ENCODE peak calls at places on chromosomes 11 and 22, in eight cellular contexts. One of them, this sample, is unnamed.
A peak's percentile ranks its signal among the peaks of the same experiment; 100 is the strongest.

GRCh38 chr11:120682026-120682649 is 170.6 kb downstream of the GRIK4 start:
- DNase-seq in neural progenitor cell: peak; percentile 30
- DNase-seq in GM23338: peak; percentile 69
- DNase-seq in mesendoderm: peak; percentile 69
- DNase-seq in endothelial cell of umbilical vein: no peak
- DNase-seq in fibroblast of lung: no peak
- DNase-seq in IMR-90: no peak
- DNase-seq in HCT116: no peak
- DNase-seq in this sample: peak; percentile 79

GRCh38 chr11:108522318-108522717 is 24.1 kb upstream of the POGLUT3 start:
- DNase-seq in neural progenitor cell: no peak
- DNase-seq in GM23338: no peak
- DNase-seq in mesendoderm: no peak
- DNase-seq in endothelial cell of umbilical vein: no peak
- DNase-seq in fibroblast of lung: no peak
- DNase-seq in IMR-90: no peak
- DNase-seq in HCT116: no peak
- DNase-seq in this sample: no peak

GRCh38 chr22:44133901-44134511 is 46.7 kb upstream of the PARVG start:
- DNase-seq in neural progenitor cell: no peak
- DNase-seq in GM23338: no peak
- DNase-seq in mesendoderm: no peak
- DNase-seq in endothelial cell of umbilical vein: peak; percentile 21
- DNase-seq in fibroblast of lung: peak; percentile 96
- DNase-seq in IMR-90: no peak
- DNase-seq in HCT116: no peak
- DNase-seq in this sample: peak; percentile 96

GRCh38 chr11:124402326-124402922 is 3.6 kb upstream of the OR8B3 start:
- DNase-seq in neural progenitor cell: peak; percentile 62
- DNase-seq in GM23338: peak; percentile 84
- DNase-seq in mesendoderm: peak; percentile 85
- DNase-seq in endothelial cell of umbilical vein: peak; percentile 67
- DNase-seq in fibroblast of lung: peak; percentile 77
- DNase-seq in IMR-90: peak; percentile 86
- DNase-seq in HCT116: peak; percentile 60
- DNase-seq in this sample: peak; percentile 88

GRCh38 chr11:70519117-70519516 is 120.8 kb downstream of the CTTN start:
- DNase-seq in neural progenitor cell: no peak
- DNase-seq in GM23338: no peak
- DNase-seq in mesendoderm: no peak
- DNase-seq in endothelial cell of umbilical vein: no peak
- DNase-seq in fibroblast of lung: peak; percentile 17
- DNase-seq in IMR-90: no peak
- DNase-seq in HCT116: peak; percentile 27
- DNase-seq in this sample: peak; percentile 56

GRCh38 chr22:23071163-23072034 is 1.1 kb downstream of the GNAZ start:
- DNase-seq in neural progenitor cell: no peak
- DNase-seq in GM23338: no peak
- DNase-seq in mesendoderm: no peak
- DNase-seq in endothelial cell of umbilical vein: no peak
- DNase-seq in fibroblast of lung: no peak
- DNase-seq in IMR-90: no peak
- DNase-seq in HCT116: no peak
- DNase-seq in this sample: peak; percentile 58

GRCh38 chr11:69537855-69538640 is 56.6 kb downstream of the LINC01488 start:
- DNase-seq in neural progenitor cell: no peak
- DNase-seq in GM23338: no peak
- DNase-seq in mesendoderm: no peak
- DNase-seq in endothelial cell of umbilical vein: no peak
- DNase-seq in fibroblast of lung: no peak
- DNase-seq in IMR-90: no peak
- DNase-seq in HCT116: no peak
- DNase-seq in this sample: peak; percentile 67

GRCh38 chr11:93133710-93134109 is 64.1 kb downstream of the SLC36A4 start:
- DNase-seq in neural progenitor cell: no peak
- DNase-seq in GM23338: no peak
- DNase-seq in mesendoderm: no peak
- DNase-seq in endothelial cell of umbilical vein: no peak
- DNase-seq in fibroblast of lung: peak; percentile 71
- DNase-seq in IMR-90: peak; percentile 82
- DNase-seq in HCT116: no peak
- DNase-seq in this sample: no peak

GRCh38 chr11:44368886-44369285 is 58.9 kb upstream of the ALX4 start:
- DNase-seq in neural progenitor cell: no peak
- DNase-seq in GM23338: no peak
- DNase-seq in mesendoderm: no peak
- DNase-seq in endothelial cell of umbilical vein: no peak
- DNase-seq in fibroblast of lung: no peak
- DNase-seq in IMR-90: no peak
- DNase-seq in HCT116: no peak
- DNase-seq in this sample: no peak

GRCh38 chr11:120123946-120124345 is 14.0 kb downstream of the TRIM29 start:
- DNase-seq in neural progenitor cell: no peak
- DNase-seq in GM23338: no peak
- DNase-seq in mesendoderm: no peak
- DNase-seq in endothelial cell of umbilical vein: no peak
- DNase-seq in fibroblast of lung: no peak
- DNase-seq in IMR-90: no peak
- DNase-seq in HCT116: no peak
- DNase-seq in this sample: no peak

GRCh38 chr11:66849501-66850234 is 6.4 kb downstream of the RCE1 start:
- DNase-seq in neural progenitor cell: no peak
- DNase-seq in GM23338: no peak
- DNase-seq in mesendoderm: no peak
- DNase-seq in endothelial cell of umbilical vein: no peak
- DNase-seq in fibroblast of lung: no peak
- DNase-seq in IMR-90: no peak
- DNase-seq in HCT116: no peak
- DNase-seq in this sample: peak; percentile 62

GRCh38 chr22:42443240-42444059 is 11.2 kb upstream of the NFAM1 start:
- DNase-seq in neural progenitor cell: no peak
- DNase-seq in GM23338: no peak
- DNase-seq in mesendoderm: no peak
- DNase-seq in endothelial cell of umbilical vein: no peak
- DNase-seq in fibroblast of lung: no peak
- DNase-seq in IMR-90: no peak
- DNase-seq in HCT116: no peak
- DNase-seq in this sample: no peak
- H3K4me3 ChIP-seq in neural progenitor cell: peak overlapping the region; percentile 51
- H3K4me3 ChIP-seq in GM23338: peak overlapping the region; percentile 58
- H3K4me3 ChIP-seq in mesendoderm: no peak overlapping the region
- H3K4me3 ChIP-seq in endothelial cell of umbilical vein: no peak overlapping the region
- H3K4me3 ChIP-seq in fibroblast of lung: no peak overlapping the region
- H3K4me3 ChIP-seq in IMR-90: no peak overlapping the region
- H3K4me3 ChIP-seq in HCT116: peak overlapping the region; percentile 49
- H3K4me3 ChIP-seq in this sample: peak overlapping the region; percentile 73

GRCh38 chr11:34909955-34910354 is 6.2 kb downstream of the APIP start:
- DNase-seq in neural progenitor cell: no peak
- DNase-seq in GM23338: no peak
- DNase-seq in mesendoderm: no peak
- DNase-seq in endothelial cell of umbilical vein: no peak
- DNase-seq in fibroblast of lung: no peak
- DNase-seq in IMR-90: no peak
- DNase-seq in HCT116: no peak
- DNase-seq in this sample: no peak

GRCh38 chr11:34909435-34909834 is 6.7 kb downstream of the APIP start:
- DNase-seq in neural progenitor cell: no peak
- DNase-seq in GM23338: no peak
- DNase-seq in mesendoderm: no peak
- DNase-seq in endothelial cell of umbilical vein: no peak
- DNase-seq in fibroblast of lung: no peak
- DNase-seq in IMR-90: no peak
- DNase-seq in HCT116: no peak
- DNase-seq in this sample: no peak

GRCh38 chr11:34905666-34906065 is 10.5 kb downstream of the APIP start:
- DNase-seq in neural progenitor cell: no peak
- DNase-seq in GM23338: no peak
- DNase-seq in mesendoderm: no peak
- DNase-seq in endothelial cell of umbilical vein: no peak
- DNase-seq in fibroblast of lung: no peak
- DNase-seq in IMR-90: no peak
- DNase-seq in HCT116: no peak
- DNase-seq in this sample: no peak

GRCh38 chr11:34910817-34911216 is 5.4 kb downstream of the APIP start:
- DNase-seq in neural progenitor cell: no peak
- DNase-seq in GM23338: no peak
- DNase-seq in mesendoderm: no peak
- DNase-seq in endothelial cell of umbilical vein: no peak
- DNase-seq in fibroblast of lung: no peak
- DNase-seq in IMR-90: no peak
- DNase-seq in HCT116: no peak
- DNase-seq in this sample: no peak

DNA sequence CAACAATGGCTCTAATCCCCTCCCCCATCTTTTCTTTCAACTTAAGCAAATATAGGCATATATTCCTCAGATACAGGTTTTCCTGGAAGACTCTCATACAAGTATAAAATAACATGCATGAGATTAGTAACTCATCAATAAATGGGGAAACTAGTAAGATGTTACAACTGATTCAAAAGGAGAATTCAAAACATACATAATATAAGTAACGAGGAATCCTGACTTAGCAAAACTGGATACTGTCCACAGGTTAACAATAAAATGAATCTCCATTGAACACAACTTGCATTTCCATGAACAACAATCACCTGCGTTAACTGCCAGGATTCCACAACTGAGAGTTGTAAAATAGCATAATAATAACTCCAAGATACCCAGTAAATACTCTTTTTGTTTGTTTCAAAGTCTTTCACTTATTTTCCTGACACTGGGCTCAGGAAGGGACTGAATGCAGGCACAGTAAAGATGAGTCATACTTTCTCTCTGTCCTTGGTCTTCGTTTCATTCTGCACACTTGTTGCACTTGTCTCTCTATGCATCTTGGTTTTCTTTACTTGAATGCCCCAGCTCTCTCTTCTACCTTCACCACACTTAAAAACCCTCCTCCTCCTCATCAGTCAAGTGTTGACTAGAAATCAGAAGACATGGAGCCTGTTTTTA is 8.1 kb downstream of the APIP start:
- DNase-seq in neural progenitor cell: no peak
- DNase-seq in GM23338: no peak
- DNase-seq in mesendoderm: no peak
- DNase-seq in endothelial cell of umbilical vein: peak; percentile 24
- DNase-seq in fibroblast of lung: no peak
- DNase-seq in IMR-90: no peak
- DNase-seq in HCT116: no peak
- DNase-seq in this sample: no peak
- H3K4me2 ChIP-seq in neural progenitor cell: no peak overlapping the region
- H3K4me2 ChIP-seq in GM23338: peak overlapping the region; percentile 60
- H3K4me2 ChIP-seq in mesendoderm: no peak overlapping the region
- H3K4me2 ChIP-seq in endothelial cell of umbilical vein: no peak overlapping the region
- H3K4me2 ChIP-seq in fibroblast of lung: no peak overlapping the region
- H3K4me2 ChIP-seq in IMR-90: no peak overlapping the region
- H3K4me2 ChIP-seq in HCT116: peak overlapping the region; percentile 7
- H3K4me2 ChIP-seq in this sample: no peak overlapping the region

GRCh38 chr11:34105957-34106504 is 602 bp downstream of the NAT10 start:
- DNase-seq in neural progenitor cell: no peak
- DNase-seq in GM23338: no peak
- DNase-seq in mesendoderm: peak; percentile 16
- DNase-seq in endothelial cell of umbilical vein: no peak
- DNase-seq in fibroblast of lung: peak; percentile 34
- DNase-seq in IMR-90: peak; percentile 18
- DNase-seq in HCT116: no peak
- DNase-seq in this sample: no peak
- H3K4me3 ChIP-seq in neural progenitor cell: peak overlapping the region; percentile 81
- H3K4me3 ChIP-seq in GM23338: peak overlapping the region; percentile 77
- H3K4me3 ChIP-seq in mesendoderm: peak overlapping the region; percentile 98
- H3K4me3 ChIP-seq in endothelial cell of umbilical vein: peak overlapping the region; percentile 27
- H3K4me3 ChIP-seq in fibroblast of lung: peak overlapping the region; percentile 96
- H3K4me3 ChIP-seq in IMR-90: peak overlapping the region; percentile 62
- H3K4me3 ChIP-seq in HCT116: peak overlapping the region; percentile 96
- H3K4me3 ChIP-seq in this sample: peak overlapping the region; percentile 90

DNA sequence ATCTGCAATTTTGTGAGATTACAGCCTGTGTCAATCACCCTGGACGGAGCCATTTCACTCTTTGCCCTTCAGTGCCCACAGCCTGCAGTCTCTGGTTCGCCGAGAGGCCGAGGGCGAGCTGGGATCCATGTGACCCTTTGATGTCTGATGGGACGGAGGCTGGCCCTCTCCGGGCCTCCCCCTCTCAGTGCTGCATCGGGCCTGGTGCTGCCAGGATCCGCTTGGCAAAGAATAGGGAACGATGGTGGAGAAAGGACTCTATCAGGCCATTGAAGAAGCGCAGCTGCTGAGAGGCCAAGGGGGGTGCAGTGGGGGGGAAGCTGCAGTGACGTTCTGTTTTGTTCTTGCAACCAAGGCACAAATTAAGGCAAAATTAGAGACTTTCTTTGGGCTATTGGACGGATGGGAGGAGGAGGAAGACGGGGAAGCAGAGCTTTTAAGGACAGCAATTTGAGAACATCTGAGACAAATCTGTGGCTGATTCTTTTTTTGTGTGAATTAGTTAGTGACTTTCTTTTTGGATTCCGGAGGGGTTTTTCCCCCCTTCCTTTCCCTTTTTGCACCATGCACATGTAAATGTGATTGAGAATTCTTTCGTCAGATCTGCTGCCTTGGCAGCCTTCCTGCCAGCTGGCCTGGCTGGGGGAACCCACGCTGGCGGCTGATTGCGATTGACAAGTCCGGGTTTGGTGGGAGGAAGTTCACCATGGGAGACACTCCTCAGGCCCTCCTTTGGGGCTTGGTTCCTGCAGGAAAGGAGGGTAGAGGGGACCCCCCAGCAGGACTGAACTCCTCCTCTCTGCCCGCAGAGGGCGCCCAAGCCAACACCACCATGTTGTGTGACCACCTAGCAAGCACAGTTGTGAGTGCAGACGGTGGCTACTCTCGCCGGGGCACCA is 214.5 kb downstream of the NTM start:
- DNase-seq in neural progenitor cell: peak; percentile 64
- DNase-seq in GM23338: peak; percentile 87
- DNase-seq in mesendoderm: peak; percentile 73
- DNase-seq in endothelial cell of umbilical vein: no peak
- DNase-seq in fibroblast of lung: no peak
- DNase-seq in IMR-90: no peak
- DNase-seq in HCT116: no peak
- DNase-seq in this sample: no peak
- H3K4me2 ChIP-seq in neural progenitor cell: no peak overlapping the region
- H3K4me2 ChIP-seq in GM23338: peak overlapping the region; percentile 30
- H3K4me2 ChIP-seq in mesendoderm: no peak overlapping the region
- H3K4me2 ChIP-seq in endothelial cell of umbilical vein: no peak overlapping the region
- H3K4me2 ChIP-seq in fibroblast of lung: no peak overlapping the region
- H3K4me2 ChIP-seq in IMR-90: no peak overlapping the region
- H3K4me2 ChIP-seq in HCT116: no peak overlapping the region
- H3K4me2 ChIP-seq in this sample: no peak overlapping the region